ENCODE peak calls at places on chromosome 16, in six cellular contexts. H, C, Y, O, L and S are unnamed samples.

GRCh38 chr16:73126453-73126853 is 78.5 kb upstream of the ZFHX3 start:
- DNase-seq in H (no peak), C (no peak), Y (peak), O (no peak), L (no peak), S (peak)

GRCh38 chr16:47888142-47888541 is 267.7 kb downstream of the ABCC12 start:
- DNase-seq in H (no peak), C (no peak), Y (no peak), O (no peak), L (no peak), S (peak)

GRCh38 chr16:2520784-2521577 is 810 bp downstream of the AMDHD2 start:
- DNase-seq in H (no peak), C (peak), Y (peak), O (no peak), L (no peak), S (no peak)

GRCh38 chr16:53809088-53809951 is 105.4 kb downstream of the FTO start:
- DNase-seq in H (no peak), C (no peak), Y (no peak), O (no peak), L (peak), S (peak)

GRCh38 chr16:4093495-4094137 is 22.6 kb downstream of the ADCY9 start:
- DNase-seq in H (no peak), C (no peak), Y (no peak), O (no peak), L (no peak), S (no peak)

GRCh38 chr16:70695351-70696070 is 9.7 kb upstream of the MTSS2 start:
- DNase-seq in H (no peak), C (peak), Y (no peak), O (no peak), L (no peak), S (no peak)

GRCh38 chr16:9286930-9287329 is 195.5 kb downstream of the HAPSTR1 start:
- DNase-seq in H (no peak), C (no peak), Y (no peak), O (no peak), L (no peak), S (no peak)

GRCh38 chr16:716250-716607 is 1.3 kb downstream of the METRN start:
- DNase-seq in H (no peak), C (no peak), Y (peak), O (peak), L (no peak), S (no peak)

GRCh38 chr16:64351116-64351515 is 770.7 kb downstream of the CDH11 start:
- DNase-seq in H (no peak), C (no peak), Y (no peak), O (no peak), L (no peak), S (no peak)

GRCh38 chr16:51710930-51711563 is 560.0 kb upstream of the SALL1 start:
- DNase-seq in H (no peak), C (no peak), Y (no peak), O (no peak), L (no peak), S (no peak)

GRCh38 chr16:48498761-48499600 is 111.0 kb downstream of the N4BP1 start:
- DNase-seq in H (no peak), C (no peak), Y (peak), O (no peak), L (no peak), S (peak)

GRCh38 chr16:16917201-16917600 is 538.3 kb downstream of the NPIPA7 start:
- DNase-seq in H (no peak), C (no peak), Y (no peak), O (no peak), L (no peak), S (no peak)

GRCh38 chr16:84836234-84836647 is 16.5 kb downstream of the CRISPLD2 start:
- DNase-seq in H (peak), C (no peak), Y (peak), O (no peak), L (peak), S (peak)

GRCh38 chr16:84578538-84579126 is 39.2 kb downstream of the COTL1 start:
- DNase-seq in H (no peak), C (no peak), Y (no peak), O (no peak), L (no peak), S (no peak)

GRCh38 chr16:10087151-10087550 is 95.1 kb downstream of the GRIN2A start:
- DNase-seq in H (no peak), C (no peak), Y (no peak), O (no peak), L (no peak), S (no peak)

GRCh38 chr16:82867425-82867824 is 240.7 kb downstream of the CDH13 start:
- DNase-seq in H (no peak), C (no peak), Y (no peak), O (no peak), L (no peak), S (no peak)

GRCh38 chr16:77212736-77213541 is 13.7 kb downstream of the SYCE1L start:
- DNase-seq in H (no peak), C (peak), Y (peak), O (peak), L (no peak), S (no peak)

GRCh38 chr16:72355561-72355960 is 183.6 kb upstream of the PMFBP1 start:
- DNase-seq in H (no peak), C (no peak), Y (no peak), O (no peak), L (peak), S (peak)

GRCh38 chr16:85417156-85417860 is 195.8 kb upstream of the GSE1 start:
- DNase-seq in H (no peak), C (peak), Y (peak), O (no peak), L (no peak), S (no peak)

GRCh38 chr16:53580038-53580802 is 77.2 kb upstream of the AKTIP start:
- DNase-seq in H (no peak), C (no peak), Y (no peak), O (no peak), L (no peak), S (no peak)

GRCh38 chr16:70665806-70666735 is 19.7 kb downstream of the IL34 start:
- DNase-seq in H (no peak), C (no peak), Y (no peak), O (no peak), L (no peak), S (no peak)

GRCh38 chr16:53991181-53992056 is 287.5 kb downstream of the FTO start:
- DNase-seq in H (no peak), C (no peak), Y (peak), O (no peak), L (peak), S (no peak)

GRCh38 chr16:53132406-53132805 is 77.6 kb downstream of the CHD9 start:
- DNase-seq in H (no peak), C (no peak), Y (no peak), O (no peak), L (no peak), S (no peak)

GRCh38 chr16:49856741-49857330 is 924 bp upstream of the ZNF423 start:
- DNase-seq in H (no peak), C (peak), Y (peak), O (peak), L (peak), S (peak)

GRCh38 chr16:83975646-83976260 is 7.7 kb downstream of the NECAB2 start:
- DNase-seq in H (no peak), C (no peak), Y (no peak), O (no peak), L (no peak), S (no peak)

GRCh38 chr16:83200005-83200779 is 573.4 kb downstream of the CDH13 start:
- DNase-seq in H (no peak), C (no peak), Y (no peak), O (no peak), L (no peak), S (no peak)

GRCh38 chr16:11914759-11915643 is 755 bp downstream of the GSPT1 start:
- DNase-seq in H (no peak), C (peak), Y (peak), O (peak), L (no peak), S (no peak)

DNA sequence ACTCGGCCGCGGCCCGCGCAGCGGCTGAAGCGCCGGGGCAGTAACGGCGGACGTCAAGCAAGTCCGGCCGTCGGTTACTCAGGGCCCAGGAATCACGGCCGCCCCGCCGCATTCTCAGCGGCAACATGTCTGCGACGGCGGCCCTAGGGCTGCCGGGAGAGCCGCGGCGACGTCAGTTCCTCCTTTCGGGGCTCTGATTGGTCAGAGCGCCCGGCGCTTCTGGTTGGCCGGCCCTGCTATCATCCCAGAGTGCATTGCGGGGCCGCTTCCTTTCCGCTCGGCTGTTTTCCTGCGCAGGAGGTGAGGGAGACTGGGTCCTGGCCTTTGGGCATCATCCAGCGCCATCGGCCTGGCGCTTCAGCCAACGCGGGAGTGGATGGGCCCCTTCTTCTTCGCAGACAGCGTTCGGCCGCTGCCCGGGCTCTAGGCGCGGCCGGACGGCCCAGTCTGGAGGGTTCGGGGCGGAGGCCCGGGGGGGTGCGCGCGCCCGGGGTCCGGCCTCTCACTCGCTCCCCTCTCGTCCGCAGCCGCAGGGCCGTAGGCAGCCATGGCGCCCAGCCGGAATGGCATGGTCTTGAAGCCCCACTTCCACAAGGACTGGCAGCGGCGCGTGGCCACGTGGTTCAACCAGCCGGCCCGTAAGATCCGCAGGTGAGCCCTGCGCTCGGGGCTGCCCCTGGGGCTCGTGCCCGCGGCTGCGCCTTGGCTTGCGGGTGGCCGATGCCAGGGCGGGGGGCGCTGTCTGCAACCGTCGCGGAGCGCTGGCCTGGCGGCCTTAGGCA is at the start of gene RPL13:
- DNase-seq in H (peak), C (peak), Y (peak), O (peak), L (peak), S (peak)
- TF ChIP-seq CTCF in H (no peak), C (no peak), Y (no peak), O (no peak), L (no peak), S (no peak)

GRCh38 chr16:58842156-58842555 is 108.0 kb upstream of the GOT2 start:
- DNase-seq in H (no peak), C (no peak), Y (no peak), O (no peak), L (no peak), S (no peak)

GRCh38 chr16:58847902-58848661 is 114.0 kb upstream of the GOT2 start:
- DNase-seq in H (no peak), C (no peak), Y (no peak), O (no peak), L (no peak), S (no peak)

GRCh38 chr16:58848662-58849002 is 114.5 kb upstream of the GOT2 start:
- DNase-seq in H (no peak), C (no peak), Y (no peak), O (no peak), L (no peak), S (no peak)

GRCh38 chr16:58842746-58843145 is 108.6 kb upstream of the GOT2 start:
- DNase-seq in H (no peak), C (no peak), Y (no peak), O (no peak), L (no peak), S (no peak)

DNA sequence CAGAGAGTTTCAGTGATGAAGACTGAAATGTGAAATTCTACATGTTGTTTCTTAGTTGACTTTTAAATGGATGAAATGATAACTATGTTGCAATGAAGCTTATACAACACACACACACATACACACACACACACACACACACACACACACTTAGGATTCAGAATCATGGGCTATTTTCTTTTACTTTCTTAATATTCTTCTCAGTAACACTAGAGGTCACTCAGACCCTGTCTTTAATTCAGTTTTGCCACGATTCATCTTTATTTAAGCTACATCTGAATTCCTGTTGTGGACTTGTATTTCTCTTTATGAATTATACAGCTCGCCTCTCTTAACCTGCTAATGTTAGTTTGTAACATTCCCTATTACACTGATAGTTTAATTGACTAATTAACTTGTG is 109.6 kb upstream of the GOT2 start:
- DNase-seq in H (no peak), C (no peak), Y (no peak), O (no peak), L (peak), S (peak)
- TF ChIP-seq CTCF in H (no peak), C (no peak), Y (no peak), O (peak), L (no peak), S (no peak)

GRCh38 chr16:23015580-23015979 is 133.7 kb downstream of the USP31 start:
- DNase-seq in H (no peak), C (no peak), Y (no peak), O (no peak), L (no peak), S (no peak)

GRCh38 chr16:23009075-23009474 is 140.2 kb downstream of the USP31 start:
- DNase-seq in H (no peak), C (no peak), Y (no peak), O (no peak), L (no peak), S (no peak)

GRCh38 chr16:23016372-23016771 is 132.9 kb downstream of the USP31 start:
- DNase-seq in H (no peak), C (no peak), Y (no peak), O (no peak), L (no peak), S (no peak)

GRCh38 chr16:23014592-23014991 is 134.7 kb downstream of the USP31 start:
- DNase-seq in H (no peak), C (peak), Y (no peak), O (no peak), L (no peak), S (no peak)

GRCh38 chr16:23013484-23013883 is 135.8 kb downstream of the USP31 start:
- DNase-seq in H (no peak), C (no peak), Y (no peak), O (no peak), L (no peak), S (no peak)
- TF ChIP-seq CTCF in H (peak), C (no peak), Y (no peak), O (peak), L (peak), S (no peak)

DNA sequence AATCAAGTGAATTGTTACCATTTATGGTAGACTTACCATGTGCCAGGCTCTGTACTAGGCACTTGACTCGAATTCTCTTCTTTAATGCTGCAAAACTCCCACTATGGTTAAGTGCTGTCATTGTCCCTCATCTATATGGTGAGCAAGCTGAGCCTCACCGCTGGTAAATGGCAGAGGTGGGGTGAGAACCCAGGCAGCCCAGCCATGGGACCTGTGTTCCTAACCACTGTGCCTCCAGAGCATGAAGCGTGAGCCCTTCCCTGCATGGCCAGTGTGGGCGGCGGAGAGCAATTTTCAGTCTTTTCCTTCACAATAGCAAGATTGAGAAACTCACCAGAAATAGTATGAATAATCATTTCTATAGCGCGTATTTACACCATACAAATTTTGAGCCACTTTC is 9.1 kb downstream of the BFAR start:
- DNase-seq in H (no peak), C (no peak), Y (no peak), O (no peak), L (no peak), S (no peak)
- TF ChIP-seq CTCF in H (no peak), C (no peak), Y (no peak), O (no peak), L (no peak), S (no peak)

GRCh38 chr16:46882940-46883307 is 1.2 kb upstream of the GPT2 start:
- DNase-seq in H (no peak), C (no peak), Y (no peak), O (no peak), L (no peak), S (no peak)
- TF ChIP-seq CTCF in H (no peak), C (no peak), Y (no peak), O (no peak), L (no peak), S (no peak)

GRCh38 chr16:58196898-58197313 is 1.0 kb downstream of the CSNK2A2 start:
- DNase-seq in H (no peak), C (peak), Y (no peak), O (no peak), L (no peak), S (no peak)

GRCh38 chr16:58197314-58198012 is 443 bp downstream of the CSNK2A2 start:
- DNase-seq in H (no peak), C (peak), Y (no peak), O (no peak), L (no peak), S (no peak)

GRCh38 chr16:58198739-58199411 is 969 bp upstream of the CSNK2A2 start:
- DNase-seq in H (no peak), C (no peak), Y (no peak), O (no peak), L (no peak), S (no peak)

GRCh38 chr16:58200398-58200797 is 2.5 kb upstream of the CSNK2A2 start:
- DNase-seq in H (no peak), C (no peak), Y (no peak), O (no peak), L (no peak), S (no peak)

DNA sequence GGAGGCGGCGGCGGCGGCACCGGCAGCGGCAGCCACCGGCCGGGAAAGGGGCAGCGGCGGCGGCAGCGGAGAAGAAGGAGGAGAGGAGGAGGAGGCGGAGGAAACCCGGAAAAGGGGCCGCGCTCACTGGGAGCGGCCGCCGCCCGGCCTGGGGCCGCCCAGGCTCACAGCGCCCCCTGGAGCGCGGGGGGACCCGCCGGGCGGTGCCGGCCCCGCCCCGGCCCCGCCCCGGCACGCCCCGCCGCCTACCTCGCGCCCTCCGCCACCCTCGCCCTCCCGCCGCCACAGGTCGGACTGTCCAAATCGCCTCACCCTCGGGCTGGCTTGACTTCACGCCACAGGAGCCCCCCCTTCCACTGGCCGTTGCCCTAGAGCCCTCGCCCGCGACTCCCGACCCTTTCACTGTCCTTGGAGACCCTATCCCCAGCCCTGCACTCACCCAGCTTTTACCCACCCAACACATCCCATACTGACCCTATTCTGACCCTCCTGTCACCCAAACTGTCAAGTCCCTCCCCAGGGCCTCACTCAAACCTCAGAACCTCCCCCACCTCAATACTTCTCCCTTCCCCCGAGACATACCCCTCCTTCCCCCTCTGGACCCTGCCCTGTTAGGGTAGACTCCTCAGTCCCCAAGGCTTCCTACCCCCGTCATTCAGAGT is at the start of gene CSNK2A2:
- DNase-seq in H (no peak), C (peak), Y (peak), O (peak), L (peak), S (no peak)
- TF ChIP-seq CTCF in H (peak), C (peak), Y (no peak), O (peak), L (no peak), S (peak)

GRCh38 chr16:66696669-66697630 is at the start of gene CMTM4:
- DNase-seq in H (no peak), C (peak), Y (peak), O (peak), L (peak), S (no peak)
- TF ChIP-seq CTCF in H (no peak), C (peak), Y (no peak), O (peak), L (peak), S (peak)

DNA sequence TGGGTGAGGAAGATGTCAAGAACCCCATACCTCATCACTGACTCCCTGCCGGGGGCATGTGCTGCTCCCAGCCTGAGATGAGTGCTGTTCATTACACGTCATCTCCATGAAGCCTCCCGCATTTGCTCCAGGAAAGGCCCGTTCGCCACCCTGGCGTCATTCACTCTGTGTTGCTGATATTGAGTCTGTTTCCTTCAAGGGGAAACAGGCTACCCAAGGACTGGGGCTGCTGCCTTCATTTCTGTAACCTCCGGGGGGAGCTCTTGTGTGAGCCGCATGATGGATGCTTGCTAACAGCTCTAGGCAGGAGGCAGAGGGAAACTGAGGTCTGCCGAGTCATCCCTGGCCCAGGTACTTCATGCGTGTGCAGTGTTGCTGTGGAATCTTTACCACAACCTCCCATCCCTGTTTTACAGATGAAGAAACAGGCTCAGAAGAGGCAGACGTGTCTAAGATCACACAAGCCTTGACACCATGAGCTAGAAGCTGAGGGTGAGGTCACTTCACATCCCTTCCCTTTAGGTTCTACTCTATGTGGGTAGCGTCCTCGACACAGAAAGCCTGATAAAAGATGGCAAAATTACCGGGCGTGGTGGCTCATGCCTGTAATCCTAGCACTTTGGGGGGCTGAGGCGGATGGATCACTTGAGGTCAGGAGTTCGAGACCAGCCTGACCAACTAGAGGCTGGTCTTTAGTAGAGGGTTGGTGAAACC is 3.5 kb upstream of the ARMC5 start:
- DNase-seq in H (no peak), C (peak), Y (no peak), O (no peak), L (no peak), S (no peak)
- TF ChIP-seq CTCF in H (peak), C (peak), Y (no peak), O (peak), L (peak), S (peak)